ENCODE peak calls at places on chromosomes 6 and 20, in nine cellular contexts. B is MCF 10A, T is RWPE1, D is neural crest cell, Q is endodermal cell, F is AG09309, U is testis, H is WTC11, V is tibial artery. A is an unnamed sample.

GRCh38 chr6:45272626-45273025 is 55.5 kb upstream of the RUNX2 start:
- DNase-seq in Q (no peak), F (no peak), V (no peak), U (no peak), B (no peak), H (no peak), D (no peak), T (no peak), A (no peak)

GRCh38 chr6:62150048-62150663 is 135.9 kb downstream of the KHDRBS2 start:
- DNase-seq in T (peak), H (no peak), D (peak), F (no peak), V (no peak), Q (peak), B (peak), U (peak), A (no peak)

GRCh38 chr6:30150671-30151395 is 10.2 kb downstream of the TRIM10 start:
- DNase-seq in T (no peak), F (no peak), H (no peak), D (no peak), V (no peak), B (no peak), U (no peak), Q (no peak), A (no peak)

GRCh38 chr6:107968081-107968480 is 10.1 kb upstream of the SEC63 start:
- DNase-seq in H (no peak), F (no peak), T (no peak), B (no peak), Q (no peak), D (no peak), U (no peak), V (no peak), A (no peak)

GRCh38 chr6:163710552-163710951 is 296.0 kb downstream of the QKI start:
- DNase-seq in B (no peak), Q (no peak), T (no peak), H (no peak), U (no peak), D (no peak), V (peak), F (no peak), A (no peak)

GRCh38 chr20:20017852-20018245 is 687 bp downstream of the NAA20 start:
- DNase-seq in F (no peak), H (no peak), T (peak), V (no peak), U (no peak), B (peak), D (no peak), Q (no peak), A (no peak)

GRCh38 chr6:170291271-170292110 is 613 bp upstream of the DLL1 start:
- DNase-seq in D (peak), T (no peak), Q (peak), V (peak), B (peak), U (peak), F (no peak), H (peak), A (no peak)

GRCh38 chr20:50478162-50479036 is 31.8 kb upstream of the PTPN1 start:
- DNase-seq in H (peak), B (peak), Q (peak), D (peak), T (peak), U (peak), F (no peak), V (peak), A (no peak)

GRCh38 chr6:169253341-169253740 is 305 bp downstream of the THBS2 start:
- DNase-seq in F (no peak), V (no peak), Q (no peak), H (no peak), T (no peak), U (no peak), B (no peak), D (no peak), A (no peak)

GRCh38 chr6:41258196-41258493 is 28.3 kb downstream of the TREM1 start:
- DNase-seq in V (no peak), U (no peak), Q (no peak), T (no peak), B (no peak), H (no peak), F (no peak), D (no peak), A (no peak)

GRCh38 chr6:126376682-126377081 is 36.8 kb downstream of the CENPW start:
- DNase-seq in U (no peak), T (no peak), B (no peak), F (no peak), V (no peak), D (no peak), Q (no peak), H (peak), A (no peak)

GRCh38 chr6:167667204-167668018 is 159.3 kb upstream of the AFDN start:
- DNase-seq in Q (no peak), B (no peak), D (no peak), T (no peak), V (no peak), U (no peak), F (no peak), H (no peak), A (no peak)

GRCh38 chr6:32415521-32416019 is 8.6 kb upstream of the BTNL2 start:
- DNase-seq in B (peak), F (peak), U (peak), H (peak), D (peak), Q (peak), V (peak), T (peak), A (no peak)

GRCh38 chr6:143973097-143973979 is 34.7 kb downstream of the PLAGL1 start:
- DNase-seq in H (peak), D (peak), Q (peak), B (no peak), T (no peak), F (no peak), V (no peak), U (no peak), A (no peak)

GRCh38 chr6:14315353-14315752 is 197.8 kb downstream of the CD83 start:
- DNase-seq in B (no peak), D (no peak), U (no peak), H (no peak), Q (no peak), V (no peak), T (no peak), F (no peak), A (no peak)

GRCh38 chr6:69729870-69730449 is 66.8 kb downstream of the LMBRD1 start:
- DNase-seq in H (no peak), D (no peak), B (peak), V (no peak), T (peak), F (peak), U (no peak), Q (no peak), A (no peak)

GRCh38 chr20:63501818-63502670 is 3.2 kb upstream of the EEF1A2 start:
- DNase-seq in Q (peak), D (no peak), V (no peak), U (peak), F (no peak), H (peak), T (peak), B (no peak), A (no peak)

GRCh38 chr6:157273756-157274088 is 49.6 kb downstream of the TMEM242 start:
- DNase-seq in D (peak), V (no peak), H (peak), U (peak), Q (peak), F (no peak), B (no peak), T (no peak), A (peak)

GRCh38 chr6:149855040-149855654 is 9.0 kb downstream of the LRP11 start:
- DNase-seq in U (no peak), H (no peak), F (no peak), T (peak), D (no peak), V (no peak), Q (no peak), B (peak), A (no peak)

GRCh38 chr6:91926827-91927226 is 1340.0 kb upstream of the MAP3K7 start:
- DNase-seq in Q (no peak), D (no peak), V (no peak), F (no peak), H (no peak), B (no peak), T (no peak), U (peak), A (no peak)

GRCh38 chr6:64774881-64775280 is 932.1 kb downstream of the EYS start:
- DNase-seq in Q (no peak), F (no peak), H (no peak), D (no peak), B (no peak), V (no peak), T (no peak), U (no peak), A (no peak)

GRCh38 chr6:12343440-12344162 is 53.4 kb downstream of the EDN1 start:
- DNase-seq in B (peak), V (no peak), D (no peak), T (no peak), Q (no peak), U (no peak), F (no peak), H (no peak), A (no peak)

GRCh38 chr20:10250902-10251301 is 32.3 kb downstream of the SNAP25 start:
- DNase-seq in V (no peak), H (no peak), F (no peak), Q (no peak), B (peak), U (no peak), D (no peak), T (peak), A (no peak)

GRCh38 chr6:95110767-95111166 is 466.6 kb upstream of the MANEA start:
- DNase-seq in Q (no peak), T (no peak), H (no peak), D (no peak), F (no peak), B (no peak), U (no peak), V (no peak), A (no peak)

GRCh38 chr6:41504526-41505021 is 41.6 kb upstream of the FOXP4 start:
- DNase-seq in T (no peak), Q (no peak), V (no peak), H (no peak), D (no peak), U (peak), F (no peak), B (no peak), A (no peak)

GRCh38 chr20:17650816-17651760 is 31.0 kb downstream of the RRBP1 start:
- DNase-seq in U (no peak), B (peak), D (no peak), V (peak), H (no peak), F (no peak), T (no peak), Q (no peak), A (no peak)

GRCh38 chr20:21706345-21707195 is 1.1 kb downstream of the PAX1 start:
- DNase-seq in U (no peak), F (no peak), B (no peak), Q (peak), V (no peak), H (peak), D (no peak), T (no peak), A (no peak)

GRCh38 chr20:50379991-50380696 is 130.0 kb upstream of the PTPN1 start:
- DNase-seq in T (no peak), F (no peak), B (no peak), V (no peak), U (no peak), D (no peak), H (no peak), Q (no peak), A (no peak)

GRCh38 chr6:68719761-68720160 is 84.7 kb downstream of the ADGRB3 start:
- DNase-seq in V (no peak), Q (no peak), D (no peak), F (no peak), T (no peak), H (no peak), U (no peak), B (no peak), A (no peak)

GRCh38 chr6:13235339-13235738 is 93.0 kb downstream of the TBC1D7 start:
- DNase-seq in D (no peak), T (no peak), B (no peak), U (no peak), H (no peak), V (no peak), Q (no peak), F (no peak), A (no peak)

GRCh38 chr6:155106456-155107107 is 111.5 kb downstream of the TIAM2 start:
- DNase-seq in U (no peak), F (no peak), H (no peak), T (no peak), Q (peak), V (no peak), B (no peak), D (no peak), A (no peak)

GRCh38 chr6:14887986-14888574 is 357.8 kb upstream of the JARID2 start:
- DNase-seq in T (no peak), V (no peak), F (no peak), H (no peak), B (no peak), Q (no peak), D (no peak), U (no peak), A (no peak)

GRCh38 chr6:121791396-121792315 is 356.2 kb downstream of the GJA1 start:
- DNase-seq in U (no peak), Q (peak), H (peak), D (no peak), F (peak), V (no peak), B (no peak), T (no peak), A (no peak)
- TF ChIP-seq CTCF in U (no peak), Q (peak), H (no peak), D (no peak), F (peak), V (no peak), B (no peak), T (no peak), A (no peak)

GRCh38 chr6:87949194-87949593 is 98.4 kb upstream of the SPACA1 start:
- DNase-seq in B (no peak), F (no peak), V (no peak), T (no peak), D (no peak), U (no peak), H (no peak), Q (no peak), A (no peak)
- TF ChIP-seq CTCF in B (no peak), F (no peak), V (no peak), T (no peak), D (no peak), U (no peak), H (no peak), Q (no peak), A (no peak)

GRCh38 chr6:1178590-1178989 is 133.3 kb upstream of the FOXQ1 start:
- DNase-seq in T (no peak), Q (no peak), D (no peak), U (no peak), H (no peak), F (no peak), B (no peak), V (no peak), A (no peak)

GRCh38 chr6:1182722-1183521 is 129.0 kb upstream of the FOXQ1 start:
- DNase-seq in T (no peak), Q (no peak), F (no peak), D (no peak), H (no peak), V (no peak), U (no peak), B (no peak), A (no peak)

GRCh38 chr6:1176595-1176994 is 135.3 kb upstream of the FOXQ1 start:
- DNase-seq in F (no peak), U (no peak), V (no peak), B (no peak), Q (no peak), H (no peak), D (no peak), T (no peak), A (no peak)

GRCh38 chr6:1181939-1182338 is 130.0 kb upstream of the FOXQ1 start:
- DNase-seq in F (no peak), U (no peak), B (no peak), H (no peak), D (no peak), V (no peak), T (no peak), Q (no peak), A (no peak)

DNA sequence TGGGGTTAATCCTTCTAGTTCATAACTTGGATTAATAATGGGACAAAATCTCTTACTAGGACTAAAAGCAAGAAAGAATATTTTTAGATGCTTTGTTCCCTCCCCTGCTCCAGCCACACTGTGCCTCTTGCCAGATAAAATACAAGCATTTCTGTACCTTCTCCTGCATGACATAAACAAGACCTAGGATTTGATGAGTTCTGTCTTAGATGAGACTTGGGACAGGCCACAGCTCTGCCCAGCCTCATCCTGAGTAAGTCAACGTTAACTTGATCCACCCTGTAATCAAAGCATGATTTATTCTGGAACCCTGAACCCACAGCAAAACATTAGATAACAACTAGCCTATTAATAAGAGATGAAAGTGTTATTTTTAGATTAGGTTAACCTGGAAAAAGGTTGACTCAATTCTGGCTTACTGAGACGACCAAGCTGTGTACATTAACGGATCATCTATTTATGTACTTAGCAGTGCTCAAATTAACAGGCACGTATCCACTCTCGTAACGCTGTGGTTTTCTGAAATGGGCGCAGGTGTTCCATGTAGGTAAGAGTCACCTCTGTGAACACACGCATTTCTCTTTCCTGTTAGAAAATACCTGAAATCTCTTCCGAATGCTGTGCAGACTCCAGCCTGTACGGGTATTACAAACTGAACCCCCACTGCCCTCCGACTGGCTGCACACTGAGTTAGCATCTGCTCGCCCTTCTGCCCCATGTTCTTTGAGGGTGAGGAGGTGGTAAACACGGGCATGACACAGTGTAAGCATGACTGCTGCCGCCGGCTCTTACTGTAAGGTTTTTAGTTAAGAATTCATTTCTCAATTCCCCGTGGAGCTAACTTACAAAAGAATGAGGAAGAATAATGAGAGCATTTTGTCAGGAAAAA is 132.1 kb upstream of the FOXQ1 start:
- DNase-seq in B (no peak), U (no peak), V (no peak), D (no peak), Q (no peak), T (no peak), H (no peak), F (no peak), A (no peak)
- TF ChIP-seq CTCF in B (no peak), U (no peak), V (no peak), D (no peak), Q (no peak), T (no peak), H (no peak), F (no peak), A (no peak)

DNA sequence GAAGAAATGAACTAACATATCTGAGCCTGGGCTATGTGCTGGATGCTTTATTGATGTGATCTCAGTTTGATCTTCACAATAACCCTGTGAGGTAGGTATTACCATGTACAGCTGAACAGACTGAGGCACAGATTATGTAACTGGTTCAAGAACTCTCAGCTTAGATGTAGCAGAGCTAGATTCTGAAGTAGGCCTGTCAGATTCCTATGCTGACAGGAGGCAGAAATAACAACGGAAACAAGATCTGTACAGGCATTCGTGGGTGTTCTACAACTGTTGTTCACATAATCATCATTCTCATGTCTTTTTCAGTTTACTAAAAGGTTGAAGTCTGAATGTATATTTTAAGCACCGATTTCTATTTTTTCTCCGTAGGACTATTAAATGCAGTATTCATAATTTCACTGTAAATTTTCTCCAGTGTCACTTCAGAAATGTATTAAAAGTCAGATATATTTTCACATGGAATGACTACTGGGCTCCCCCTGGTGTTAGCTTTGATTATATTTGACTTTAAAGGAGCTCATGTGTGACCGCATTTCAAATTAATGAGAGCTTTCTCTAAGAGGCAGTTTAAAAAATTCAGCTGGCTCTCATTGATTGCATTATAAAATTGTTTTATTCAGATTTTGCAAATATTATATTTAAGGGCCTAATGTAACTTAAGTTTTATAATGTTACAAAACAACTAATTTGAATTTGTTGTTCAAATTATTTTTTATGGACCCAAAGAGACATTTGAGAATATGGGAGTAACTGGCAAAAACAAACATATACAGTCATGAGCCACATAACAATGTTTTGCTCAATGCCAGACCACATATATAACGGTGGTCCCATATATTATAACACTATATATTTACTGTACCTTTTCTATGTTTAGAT is 36.4 kb upstream of the SLC17A4 start:
- DNase-seq in F (no peak), V (no peak), Q (no peak), T (peak), U (peak), B (peak), H (no peak), D (no peak), A (no peak)
- TF ChIP-seq CTCF in F (peak), V (peak), Q (peak), T (peak), U (peak), B (peak), H (no peak), D (peak), A (peak)

GRCh38 chr20:44702776-44703175 is 12.4 kb upstream of the CCN5 start:
- DNase-seq in V (peak), B (peak), U (peak), H (no peak), Q (no peak), D (no peak), T (no peak), F (peak), A (peak)
- TF ChIP-seq CTCF in V (no peak), B (no peak), U (no peak), H (no peak), Q (no peak), D (no peak), T (no peak), F (no peak), A (no peak)

GRCh38 chr6:331622-332521 is 39.6 kb downstream of the DUSP22 start:
- DNase-seq in Q (no peak), D (no peak), U (no peak), B (no peak), V (no peak), H (no peak), T (no peak), F (no peak), A (no peak)

GRCh38 chr6:334536-334935 is 42.2 kb downstream of the DUSP22 start:
- DNase-seq in H (no peak), B (no peak), U (no peak), F (no peak), Q (no peak), D (no peak), V (no peak), T (no peak), A (no peak)

GRCh38 chr6:332671-333070 is 40.4 kb downstream of the DUSP22 start:
- DNase-seq in F (no peak), V (no peak), Q (no peak), B (peak), D (no peak), H (no peak), U (no peak), T (no peak), A (no peak)

GRCh38 chr6:335146-335545 is 42.9 kb downstream of the DUSP22 start:
- DNase-seq in F (no peak), B (no peak), Q (no peak), H (no peak), D (no peak), U (no peak), T (no peak), V (no peak), A (no peak)

DNA sequence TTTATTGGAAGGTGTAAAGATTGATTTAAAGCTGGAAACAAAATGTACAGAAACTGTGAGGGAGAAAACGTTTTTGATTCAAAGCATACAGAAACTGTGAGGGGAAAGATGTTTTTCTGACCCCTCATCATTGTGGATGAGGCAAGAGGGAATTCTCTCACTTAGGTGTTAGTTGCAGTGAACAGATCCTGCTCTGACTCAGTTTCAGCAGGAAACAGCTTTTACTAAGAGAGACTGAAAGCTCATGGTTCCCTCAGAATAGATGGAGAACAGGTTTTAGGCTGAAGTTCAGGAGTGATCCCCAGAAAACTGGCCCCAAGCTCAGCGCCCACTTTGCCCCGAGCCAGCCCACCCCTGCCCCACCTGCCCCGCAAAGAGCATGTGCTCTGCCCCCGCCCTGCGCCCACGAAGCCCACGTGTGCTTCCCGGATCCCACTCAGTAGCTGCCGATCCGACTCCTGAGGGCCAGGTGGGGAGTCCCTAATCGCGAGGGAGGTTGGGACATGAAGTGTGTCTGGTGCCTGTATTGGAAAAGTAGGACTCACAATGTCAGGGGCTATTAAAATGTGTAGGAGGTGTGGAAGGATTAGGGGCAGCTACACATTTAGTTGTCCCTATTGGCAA is 41.2 kb downstream of the DUSP22 start:
- DNase-seq in F (no peak), T (no peak), U (no peak), D (no peak), Q (no peak), B (no peak), V (no peak), H (no peak), A (no peak)
- TF ChIP-seq CTCF in F (no peak), T (no peak), U (no peak), D (no peak), Q (no peak), B (no peak), V (no peak), H (no peak), A (no peak)